ENCODE peak calls at places on chromosomes 6 and 20, in nine cellular contexts. B is aorta, F is left lung, R is BJ, U is IMR-90, E is fibroblast of villous mesenchyme, K is uterus, T is astrocyte of the spinal cord, Y is astrocyte of the cerebellum. C is an unnamed sample.

GRCh38 chr6:165774903-165775608 is 112.0 kb upstream of the PDE10A start:
- DNase-seq in Y (peak; percentile 50), E (no peak), B (no peak), T (peak; percentile 37), U (no peak), F (no peak), K (peak; percentile 28), R (no peak), C (no peak)

GRCh38 chr20:24989162-24989561 is 3.4 kb downstream of the APMAP start:
- DNase-seq in R (no peak), B (no peak), U (no peak), Y (no peak), F (no peak), K (no peak), E (no peak), T (no peak), C (no peak)

GRCh38 chr6:129264480-129265045 is 381.6 kb downstream of the LAMA2 start:
- DNase-seq in K (no peak), Y (no peak), E (no peak), U (peak; percentile 49), R (no peak), T (no peak), F (no peak), B (no peak), C (no peak)

GRCh38 chr6:163955131-163955530 is 540.6 kb downstream of the QKI start:
- DNase-seq in R (peak; percentile 78), B (no peak), T (peak; percentile 75), F (no peak), K (no peak), E (no peak), U (peak; percentile 93), Y (no peak), C (no peak)

GRCh38 chr20:15708984-15709598 is 864.2 kb downstream of the KIF16B start:
- DNase-seq in R (no peak), E (peak; percentile 7), B (peak; percentile 65), K (no peak), U (no peak), F (no peak), Y (no peak), T (no peak), C (peak; percentile 28)

GRCh38 chr20:17646901-17647301 is 35.1 kb downstream of the RRBP1 start:
- DNase-seq in Y (no peak), U (no peak), R (no peak), F (no peak), B (peak; percentile 30), K (no peak), E (no peak), T (no peak), C (no peak)

GRCh38 chr6:44052419-44053011 is 74.7 kb downstream of the MRPL14 start:
- DNase-seq in Y (no peak), U (peak; percentile 80), T (peak; percentile 75), B (peak; percentile 66), F (no peak), R (no peak), E (peak; percentile 88), K (peak; percentile 65), C (no peak)

GRCh38 chr20:33900515-33901131 is 89.5 kb downstream of the CHMP4B start:
- DNase-seq in B (no peak), F (no peak), U (no peak), E (no peak), R (no peak), T (no peak), Y (no peak), K (no peak), C (no peak)

GRCh38 chr20:34980543-34981213 is 25.0 kb downstream of the MYH7B start:
- DNase-seq in T (no peak), F (peak; percentile 55), Y (no peak), U (peak; percentile 22), K (no peak), B (peak; percentile 34), E (peak; percentile 58), R (no peak), C (no peak)

GRCh38 chr6:41647061-41647511 is 8.8 kb downstream of the MDFI start:
- DNase-seq in E (no peak), B (peak; percentile 33), Y (no peak), T (peak; percentile 26), F (no peak), K (no peak), R (no peak), U (no peak), C (no peak)

GRCh38 chr20:2946988-2947961 is 74.0 kb downstream of the PTPRA start:
- DNase-seq in B (no peak), F (no peak), Y (peak; percentile 57), R (peak; percentile 8), U (peak; percentile 75), K (no peak), T (peak; percentile 75), E (peak; percentile 91), C (no peak)

GRCh38 chr20:16583444-16583843 is 10.2 kb upstream of the KIF16B start:
- DNase-seq in E (no peak), R (no peak), B (no peak), Y (no peak), U (peak; percentile 12), F (no peak), K (no peak), T (no peak), C (no peak)

GRCh38 chr6:56145616-56146015 is 101.8 kb downstream of the COL21A1 start:
- DNase-seq in F (no peak), Y (no peak), U (no peak), B (no peak), K (no peak), E (no peak), T (peak; percentile 22), R (no peak), C (no peak)

GRCh38 chr20:58175836-58176235 is 52.6 kb downstream of the ANKRD60 start:
- DNase-seq in E (no peak), Y (no peak), T (no peak), B (no peak), F (peak; percentile 51), R (no peak), U (no peak), K (no peak), C (no peak)

GRCh38 chr6:141203902-141204575 is 928.7 kb upstream of the GJE1 start:
- DNase-seq in F (no peak), E (peak; percentile 74), K (no peak), B (no peak), T (peak; percentile 61), Y (peak; percentile 9), R (no peak), U (peak; percentile 95), C (no peak)

DNA sequence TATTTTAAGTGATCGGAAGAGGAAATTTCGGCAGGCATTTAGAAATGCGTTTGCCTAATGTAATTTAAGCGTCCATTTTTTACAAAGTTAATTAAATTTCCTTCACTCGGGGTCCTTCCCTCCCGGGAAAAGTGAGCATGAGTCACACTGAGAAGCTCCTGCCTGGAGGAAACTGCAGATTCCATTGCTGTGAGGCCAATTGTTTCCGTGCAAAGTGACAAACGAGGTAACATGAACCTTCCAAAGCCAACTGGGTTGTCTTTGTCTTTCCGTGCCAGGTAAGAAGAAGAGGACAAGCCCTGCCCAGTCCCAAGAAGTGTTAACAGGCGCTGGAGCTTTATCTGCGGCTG is 61.2 kb upstream of the HDDC2 start:
- DNase-seq in T (peak; percentile 68), R (no peak), U (peak; percentile 42), K (no peak), F (no peak), Y (peak; percentile 13), B (peak; percentile 55), E (peak; percentile 31), C (no peak)
- H3K4me3 ChIP-seq in T (peak overlapping the region; percentile 42), R (peak overlapping the region; percentile 35), U (peak overlapping the region; percentile 22), K (peak overlapping the region; percentile 33), F (peak overlapping the region; percentile 21), Y (peak overlapping the region; percentile 50), B (peak overlapping the region; percentile 28), E (peak overlapping the region; percentile 53), C (no peak overlapping the region)

GRCh38 chr20:36886859-36887778 is 11.2 kb downstream of the TLDC2 start:
- DNase-seq in U (peak; percentile 74), T (peak; percentile 78), F (peak; percentile 91), Y (peak; percentile 66), R (peak; percentile 22), B (peak; percentile 88), E (peak; percentile 76), K (peak; percentile 81), C (peak; percentile 77)
- H3K4me3 ChIP-seq in U (no peak overlapping the region), T (no peak overlapping the region), F (no peak overlapping the region), Y (peak overlapping the region; percentile 2), R (peak overlapping the region; percentile 18), B (no peak overlapping the region), E (no peak overlapping the region), K (no peak overlapping the region), C (no peak overlapping the region)

DNA sequence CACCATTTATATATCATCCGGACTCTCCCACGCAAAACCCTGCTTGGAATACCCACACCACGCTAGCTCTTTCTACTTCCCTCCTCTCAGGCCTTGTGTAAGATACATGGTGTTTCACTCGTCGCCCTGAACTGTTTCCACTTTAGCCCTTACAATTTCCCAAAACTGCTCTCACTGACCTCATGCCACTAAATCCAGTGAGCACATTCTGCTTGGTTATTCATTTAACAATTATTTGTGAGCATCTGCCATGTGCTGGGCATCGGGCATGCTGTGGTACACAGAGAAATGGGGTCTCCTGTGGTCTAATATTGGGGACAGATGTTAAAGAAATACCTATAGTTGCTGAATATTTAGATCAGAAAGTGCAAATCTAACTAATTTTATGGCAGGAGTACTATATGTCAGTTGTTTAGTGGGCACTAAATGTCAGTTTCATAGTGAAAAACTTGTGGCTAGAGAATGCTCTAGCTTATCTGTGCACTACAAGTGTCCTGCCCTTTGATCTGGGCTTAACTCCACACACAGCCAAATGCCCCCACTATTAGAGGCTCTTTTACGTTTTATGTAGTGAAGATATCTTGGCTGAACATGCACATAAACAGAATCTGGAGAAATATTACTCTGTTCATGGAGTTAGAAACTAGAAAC is 41.0 kb downstream of the PLEKHG1 start:
- DNase-seq in U (no peak), T (no peak), K (no peak), E (no peak), F (no peak), B (no peak), R (no peak), Y (no peak), C (no peak)
- H3K4me3 ChIP-seq in U (no peak overlapping the region), T (no peak overlapping the region), K (no peak overlapping the region), E (no peak overlapping the region), F (no peak overlapping the region), B (no peak overlapping the region), R (no peak overlapping the region), Y (no peak overlapping the region), C (no peak overlapping the region)

GRCh38 chr20:61909821-61910220 is 155.9 kb downstream of the TAF4 start:
- DNase-seq in T (no peak), R (no peak), K (no peak), F (peak; percentile 38), E (no peak), U (no peak), B (no peak), Y (no peak), C (no peak)

GRCh38 chr20:61911824-61912223 is 153.9 kb downstream of the TAF4 start:
- DNase-seq in Y (no peak), K (no peak), U (no peak), T (no peak), E (no peak), F (no peak), B (no peak), R (no peak), C (no peak)

GRCh38 chr20:61915101-61915500 is 150.6 kb downstream of the TAF4 start:
- DNase-seq in Y (no peak), T (no peak), F (peak; percentile 53), K (no peak), E (no peak), U (no peak), R (no peak), B (no peak), C (no peak)

GRCh38 chr20:61913423-61914225 is 152.1 kb downstream of the TAF4 start:
- DNase-seq in U (no peak), K (no peak), F (peak; percentile 57), E (no peak), Y (no peak), T (no peak), R (no peak), B (no peak), C (peak; percentile 51)

GRCh38 chr20:61912665-61913422 is 152.8 kb downstream of the TAF4 start:
- DNase-seq in Y (no peak), T (no peak), K (no peak), B (no peak), R (no peak), U (no peak), E (no peak), F (peak; percentile 58), C (peak; percentile 51)
- H3K4me3 ChIP-seq in Y (no peak overlapping the region), T (no peak overlapping the region), K (no peak overlapping the region), B (no peak overlapping the region), R (no peak overlapping the region), U (no peak overlapping the region), E (no peak overlapping the region), F (no peak overlapping the region), C (no peak overlapping the region)

C was measured in GM06990.